ENCODE peak calls at places on chromosomes 11 and 22, in six cellular contexts. One of them, this sample, is unnamed.

GRCh38 chr11:104907521-104908185 is 9.4 kb upstream of the CASP12 start:
- DNase-seq in activated CD4-positive, alpha-beta T cell treated with anti-CD3 and anti-CD28 coated beads, Interleukin-2, amount 10 ng/mL, durations not matched to agents 7 days and 5 days: peak
- DNase-seq in EL: peak
- DNase-seq in fibroblast of the aortic adventitia: peak
- DNase-seq in HCEC 1CT: peak
- DNase-seq in GM18507: no peak
- DNase-seq in this sample: no peak

GRCh38 chr11:134742228-134742612 is 330.2 kb upstream of the B3GAT1 start:
- DNase-seq in activated CD4-positive, alpha-beta T cell treated with anti-CD3 and anti-CD28 coated beads, Interleukin-2, amount 10 ng/mL, durations not matched to agents 7 days and 5 days: no peak
- DNase-seq in EL: no peak
- DNase-seq in fibroblast of the aortic adventitia: peak
- DNase-seq in HCEC 1CT: no peak
- DNase-seq in GM18507: no peak
- DNase-seq in this sample: no peak

GRCh38 chr22:24535348-24535747 is 19.6 kb downstream of the GUCD1 start:
- DNase-seq in activated CD4-positive, alpha-beta T cell treated with anti-CD3 and anti-CD28 coated beads, Interleukin-2, amount 10 ng/mL, durations not matched to agents 7 days and 5 days: no peak
- DNase-seq in EL: no peak
- DNase-seq in fibroblast of the aortic adventitia: no peak
- DNase-seq in HCEC 1CT: no peak
- DNase-seq in GM18507: no peak
- DNase-seq in this sample: no peak

GRCh38 chr11:61473370-61474025 is 35.1 kb upstream of the LRRC10B start:
- DNase-seq in activated CD4-positive, alpha-beta T cell treated with anti-CD3 and anti-CD28 coated beads, Interleukin-2, amount 10 ng/mL, durations not matched to agents 7 days and 5 days: no peak
- DNase-seq in EL: peak
- DNase-seq in fibroblast of the aortic adventitia: peak
- DNase-seq in HCEC 1CT: no peak
- DNase-seq in GM18507: no peak
- DNase-seq in this sample: no peak

GRCh38 chr22:21940521-21940920 is 12.1 kb downstream of the PPM1F start:
- DNase-seq in activated CD4-positive, alpha-beta T cell treated with anti-CD3 and anti-CD28 coated beads, Interleukin-2, amount 10 ng/mL, durations not matched to agents 7 days and 5 days: no peak
- DNase-seq in EL: no peak
- DNase-seq in fibroblast of the aortic adventitia: no peak
- DNase-seq in HCEC 1CT: no peak
- DNase-seq in GM18507: no peak
- DNase-seq in this sample: no peak

GRCh38 chr11:57647960-57648776 is 1.5 kb downstream of the YPEL4 start:
- DNase-seq in activated CD4-positive, alpha-beta T cell treated with anti-CD3 and anti-CD28 coated beads, Interleukin-2, amount 10 ng/mL, durations not matched to agents 7 days and 5 days: no peak
- DNase-seq in EL: no peak
- DNase-seq in fibroblast of the aortic adventitia: no peak
- DNase-seq in HCEC 1CT: no peak
- DNase-seq in GM18507: no peak
- DNase-seq in this sample: no peak

GRCh38 chr11:103584021-103584420 is 452.4 kb upstream of the DDI1 start:
- DNase-seq in activated CD4-positive, alpha-beta T cell treated with anti-CD3 and anti-CD28 coated beads, Interleukin-2, amount 10 ng/mL, durations not matched to agents 7 days and 5 days: no peak
- DNase-seq in EL: no peak
- DNase-seq in fibroblast of the aortic adventitia: no peak
- DNase-seq in HCEC 1CT: no peak
- DNase-seq in GM18507: no peak
- DNase-seq in this sample: no peak

GRCh38 chr11:87150936-87151335 is 113.2 kb downstream of the TMEM135 start:
- DNase-seq in activated CD4-positive, alpha-beta T cell treated with anti-CD3 and anti-CD28 coated beads, Interleukin-2, amount 10 ng/mL, durations not matched to agents 7 days and 5 days: no peak
- DNase-seq in EL: no peak
- DNase-seq in fibroblast of the aortic adventitia: peak
- DNase-seq in HCEC 1CT: peak
- DNase-seq in GM18507: no peak
- DNase-seq in this sample: no peak

GRCh38 chr11:1652778-1653540 is 23.4 kb downstream of the KRTAP5-5 start:
- DNase-seq in activated CD4-positive, alpha-beta T cell treated with anti-CD3 and anti-CD28 coated beads, Interleukin-2, amount 10 ng/mL, durations not matched to agents 7 days and 5 days: peak
- DNase-seq in EL: peak
- DNase-seq in fibroblast of the aortic adventitia: peak
- DNase-seq in HCEC 1CT: peak
- DNase-seq in GM18507: peak
- DNase-seq in this sample: peak

GRCh38 chr11:100562102-100562501 is 125.0 kb upstream of the ARHGAP42 start:
- DNase-seq in activated CD4-positive, alpha-beta T cell treated with anti-CD3 and anti-CD28 coated beads, Interleukin-2, amount 10 ng/mL, durations not matched to agents 7 days and 5 days: no peak
- DNase-seq in EL: peak
- DNase-seq in fibroblast of the aortic adventitia: peak
- DNase-seq in HCEC 1CT: peak
- DNase-seq in GM18507: no peak
- DNase-seq in this sample: no peak

GRCh38 chr11:68373189-68373809 is 60.9 kb downstream of the LRP5 start:
- DNase-seq in activated CD4-positive, alpha-beta T cell treated with anti-CD3 and anti-CD28 coated beads, Interleukin-2, amount 10 ng/mL, durations not matched to agents 7 days and 5 days: no peak
- DNase-seq in EL: peak
- DNase-seq in fibroblast of the aortic adventitia: peak
- DNase-seq in HCEC 1CT: peak
- DNase-seq in GM18507: no peak
- DNase-seq in this sample: no peak

GRCh38 chr11:132423266-132423665 is 1052.9 kb downstream of the NTM start:
- DNase-seq in activated CD4-positive, alpha-beta T cell treated with anti-CD3 and anti-CD28 coated beads, Interleukin-2, amount 10 ng/mL, durations not matched to agents 7 days and 5 days: no peak
- DNase-seq in EL: no peak
- DNase-seq in fibroblast of the aortic adventitia: no peak
- DNase-seq in HCEC 1CT: no peak
- DNase-seq in GM18507: no peak
- DNase-seq in this sample: no peak

GRCh38 chr11:24386551-24387404 is 110.1 kb upstream of the LUZP2 start:
- DNase-seq in activated CD4-positive, alpha-beta T cell treated with anti-CD3 and anti-CD28 coated beads, Interleukin-2, amount 10 ng/mL, durations not matched to agents 7 days and 5 days: no peak
- DNase-seq in EL: peak
- DNase-seq in fibroblast of the aortic adventitia: peak
- DNase-seq in HCEC 1CT: peak
- DNase-seq in GM18507: no peak
- DNase-seq in this sample: no peak

GRCh38 chr11:120174866-120175265 is 36.0 kb upstream of the OAF start:
- DNase-seq in activated CD4-positive, alpha-beta T cell treated with anti-CD3 and anti-CD28 coated beads, Interleukin-2, amount 10 ng/mL, durations not matched to agents 7 days and 5 days: no peak
- DNase-seq in EL: no peak
- DNase-seq in fibroblast of the aortic adventitia: no peak
- DNase-seq in HCEC 1CT: no peak
- DNase-seq in GM18507: no peak
- DNase-seq in this sample: no peak

GRCh38 chr11:72223615-72224586 is 666 bp upstream of the INPPL1 start:
- DNase-seq in activated CD4-positive, alpha-beta T cell treated with anti-CD3 and anti-CD28 coated beads, Interleukin-2, amount 10 ng/mL, durations not matched to agents 7 days and 5 days: peak
- DNase-seq in EL: peak
- DNase-seq in fibroblast of the aortic adventitia: peak
- DNase-seq in HCEC 1CT: peak
- DNase-seq in GM18507: no peak
- DNase-seq in this sample: peak

GRCh38 chr11:27934830-27935145 is 173.2 kb downstream of the KIF18A start:
- DNase-seq in activated CD4-positive, alpha-beta T cell treated with anti-CD3 and anti-CD28 coated beads, Interleukin-2, amount 10 ng/mL, durations not matched to agents 7 days and 5 days: no peak
- DNase-seq in EL: peak
- DNase-seq in fibroblast of the aortic adventitia: peak
- DNase-seq in HCEC 1CT: peak
- DNase-seq in GM18507: no peak
- DNase-seq in this sample: no peak

GRCh38 chr11:61913699-61914395 is 3.5 kb downstream of the RAB3IL1 start:
- DNase-seq in activated CD4-positive, alpha-beta T cell treated with anti-CD3 and anti-CD28 coated beads, Interleukin-2, amount 10 ng/mL, durations not matched to agents 7 days and 5 days: no peak
- DNase-seq in EL: no peak
- DNase-seq in fibroblast of the aortic adventitia: no peak
- DNase-seq in HCEC 1CT: no peak
- DNase-seq in GM18507: no peak
- DNase-seq in this sample: no peak

GRCh38 chr11:47577460-47578041 is 1.2 kb downstream of the KBTBD4 start:
- DNase-seq in activated CD4-positive, alpha-beta T cell treated with anti-CD3 and anti-CD28 coated beads, Interleukin-2, amount 10 ng/mL, durations not matched to agents 7 days and 5 days: no peak
- DNase-seq in EL: peak
- DNase-seq in fibroblast of the aortic adventitia: no peak
- DNase-seq in HCEC 1CT: no peak
- DNase-seq in GM18507: no peak
- DNase-seq in this sample: no peak

GRCh38 chr22:45320326-45320976 is 10.7 kb downstream of the FAM118A start:
- DNase-seq in activated CD4-positive, alpha-beta T cell treated with anti-CD3 and anti-CD28 coated beads, Interleukin-2, amount 10 ng/mL, durations not matched to agents 7 days and 5 days: no peak
- DNase-seq in EL: no peak
- DNase-seq in fibroblast of the aortic adventitia: peak
- DNase-seq in HCEC 1CT: peak
- DNase-seq in GM18507: no peak
- DNase-seq in this sample: no peak

GRCh38 chr11:69587454-69588081 is 53.4 kb upstream of the CCND1 start:
- DNase-seq in activated CD4-positive, alpha-beta T cell treated with anti-CD3 and anti-CD28 coated beads, Interleukin-2, amount 10 ng/mL, durations not matched to agents 7 days and 5 days: no peak
- DNase-seq in EL: peak
- DNase-seq in fibroblast of the aortic adventitia: peak
- DNase-seq in HCEC 1CT: peak
- DNase-seq in GM18507: no peak
- DNase-seq in this sample: no peak

GRCh38 chr11:116928102-116928777 is 90.8 kb upstream of the APOA1 start:
- DNase-seq in activated CD4-positive, alpha-beta T cell treated with anti-CD3 and anti-CD28 coated beads, Interleukin-2, amount 10 ng/mL, durations not matched to agents 7 days and 5 days: peak
- DNase-seq in EL: no peak
- DNase-seq in fibroblast of the aortic adventitia: no peak
- DNase-seq in HCEC 1CT: no peak
- DNase-seq in GM18507: peak
- DNase-seq in this sample: peak

GRCh38 chr11:45245237-45246045 is 40.7 kb downstream of the SYT13 start:
- DNase-seq in activated CD4-positive, alpha-beta T cell treated with anti-CD3 and anti-CD28 coated beads, Interleukin-2, amount 10 ng/mL, durations not matched to agents 7 days and 5 days: no peak
- DNase-seq in EL: no peak
- DNase-seq in fibroblast of the aortic adventitia: no peak
- DNase-seq in HCEC 1CT: no peak
- DNase-seq in GM18507: no peak
- DNase-seq in this sample: no peak

GRCh38 chr11:94134651-94135512 is 6.2 kb downstream of the PANX1 start:
- DNase-seq in activated CD4-positive, alpha-beta T cell treated with anti-CD3 and anti-CD28 coated beads, Interleukin-2, amount 10 ng/mL, durations not matched to agents 7 days and 5 days: no peak
- DNase-seq in EL: peak
- DNase-seq in fibroblast of the aortic adventitia: peak
- DNase-seq in HCEC 1CT: peak
- DNase-seq in GM18507: no peak
- DNase-seq in this sample: no peak

GRCh38 chr11:126415669-126416420 is 60.4 kb downstream of the ST3GAL4 start:
- DNase-seq in activated CD4-positive, alpha-beta T cell treated with anti-CD3 and anti-CD28 coated beads, Interleukin-2, amount 10 ng/mL, durations not matched to agents 7 days and 5 days: no peak
- DNase-seq in EL: no peak
- DNase-seq in fibroblast of the aortic adventitia: peak
- DNase-seq in HCEC 1CT: no peak
- DNase-seq in GM18507: no peak
- DNase-seq in this sample: no peak

GRCh38 chr22:23075050-23075449 is 4.7 kb downstream of the GNAZ start:
- DNase-seq in activated CD4-positive, alpha-beta T cell treated with anti-CD3 and anti-CD28 coated beads, Interleukin-2, amount 10 ng/mL, durations not matched to agents 7 days and 5 days: no peak
- DNase-seq in EL: no peak
- DNase-seq in fibroblast of the aortic adventitia: no peak
- DNase-seq in HCEC 1CT: no peak
- DNase-seq in GM18507: no peak
- DNase-seq in this sample: no peak

This sample was measured in OCI-LY7.